ENCODE peak calls at places on chromosome 19, in eight cellular contexts. Y, L, I, T, R, X, Z and U are unnamed samples.

GRCh38 chr19:38389101-38389925 is 816 bp downstream of the SPRED3 start:
- DNase-seq in R (no peak), L (peak; percentile 39), Y (peak; percentile 46), X (no peak), I (peak; percentile 85), T (peak; percentile 73), Z (no peak), U (peak; percentile 35)

GRCh38 chr19:44738603-44739585 is 9.6 kb upstream of the BCL3 start:
- DNase-seq in X (no peak), I (no peak), Y (no peak), R (no peak), L (no peak), T (peak; percentile 35), Z (no peak), U (peak; percentile 48)

GRCh38 chr19:45079911-45080469 is 930 bp downstream of the GEMIN7 start:
- DNase-seq in Z (no peak), I (peak; percentile 29), L (no peak), Y (no peak), X (no peak), R (no peak), T (no peak), U (peak; percentile 34)

GRCh38 chr19:52660981-52661380 is 22.8 kb upstream of the ZNF83 start:
- DNase-seq in I (peak; percentile 38), L (no peak), Y (no peak), R (no peak), Z (no peak), T (no peak), X (no peak), U (no peak)

GRCh38 chr19:2080336-2080988 is 15.7 kb downstream of the MOB3A start:
- DNase-seq in X (no peak), I (no peak), Z (no peak), Y (no peak), T (peak; percentile 55), L (no peak), R (no peak), U (no peak)

GRCh38 chr19:57282011-57282636 is 1.8 kb downstream of the ZNF460 start:
- DNase-seq in R (no peak), L (peak; percentile 47), I (no peak), Y (no peak), Z (no peak), X (no peak), T (peak; percentile 97), U (no peak)

GRCh38 chr19:56111601-56112312 is 9.3 kb downstream of the ZNF787 start:
- DNase-seq in Y (no peak), R (no peak), I (no peak), L (peak; percentile 46), Z (no peak), X (no peak), T (no peak), U (no peak)

GRCh38 chr19:2462635-2463421 is 6.1 kb upstream of the LMNB2 start:
- DNase-seq in X (no peak), I (peak; percentile 97), R (peak; percentile 85), L (no peak), Y (peak; percentile 38), T (peak; percentile 94), Z (peak; percentile 81), U (peak; percentile 53)